ENCODE peak calls at places on chromosomes 7 and 10, in five cellular contexts. One of them, this sample, is unnamed.

GRCh38 chr10:70656489-70656888 is 15.8 kb upstream of the ADAMTS14 start:
- DNase-seq in upper lobe of right lung: peak
- DNase-seq in CD8-positive, alpha-beta T cell: no peak
- DNase-seq in osteocyte: peak
- DNase-seq in AG04449: peak
- DNase-seq in this sample: no peak

GRCh38 chr10:35563266-35563891 is 41.8 kb upstream of the GJD4 start:
- DNase-seq in osteocyte: peak
- DNase-seq in upper lobe of right lung: peak
- DNase-seq in AG04449: no peak
- DNase-seq in CD8-positive, alpha-beta T cell: peak
- DNase-seq in this sample: no peak

GRCh38 chr7:127487381-127487780 is 94.9 kb upstream of the ZNF800 start:
- DNase-seq in AG04449: no peak
- DNase-seq in CD8-positive, alpha-beta T cell: no peak
- DNase-seq in upper lobe of right lung: no peak
- DNase-seq in osteocyte: no peak
- DNase-seq in this sample: no peak

GRCh38 chr10:98446121-98446655 is 547 bp downstream of the HPS1 start:
- DNase-seq in CD8-positive, alpha-beta T cell: peak
- DNase-seq in AG04449: no peak
- DNase-seq in osteocyte: peak
- DNase-seq in upper lobe of right lung: peak
- DNase-seq in this sample: no peak

GRCh38 chr7:136009488-136010079 is 32.4 kb upstream of the MTPN start:
- DNase-seq in upper lobe of right lung: no peak
- DNase-seq in CD8-positive, alpha-beta T cell: no peak
- DNase-seq in osteocyte: no peak
- DNase-seq in AG04449: no peak
- DNase-seq in this sample: no peak

GRCh38 chr10:31774291-31774900 is 154.2 kb downstream of the ARHGAP12 start:
- DNase-seq in osteocyte: no peak
- DNase-seq in CD8-positive, alpha-beta T cell: no peak
- DNase-seq in upper lobe of right lung: no peak
- DNase-seq in AG04449: no peak
- DNase-seq in this sample: no peak

GRCh38 chr10:131166486-131166885 is 145.0 kb downstream of the TCERG1L start:
- DNase-seq in CD8-positive, alpha-beta T cell: no peak
- DNase-seq in upper lobe of right lung: peak
- DNase-seq in AG04449: no peak
- DNase-seq in osteocyte: peak
- DNase-seq in this sample: no peak

GRCh38 chr7:73838642-73839041 is 3.7 kb downstream of the METTL27 start:
- DNase-seq in AG04449: no peak
- DNase-seq in osteocyte: no peak
- DNase-seq in upper lobe of right lung: no peak
- DNase-seq in CD8-positive, alpha-beta T cell: no peak
- DNase-seq in this sample: no peak

GRCh38 chr7:138555684-138556083 is 95.6 kb downstream of the TRIM24 start:
- DNase-seq in CD8-positive, alpha-beta T cell: no peak
- DNase-seq in osteocyte: no peak
- DNase-seq in upper lobe of right lung: no peak
- DNase-seq in AG04449: no peak
- DNase-seq in this sample: no peak

DNA sequence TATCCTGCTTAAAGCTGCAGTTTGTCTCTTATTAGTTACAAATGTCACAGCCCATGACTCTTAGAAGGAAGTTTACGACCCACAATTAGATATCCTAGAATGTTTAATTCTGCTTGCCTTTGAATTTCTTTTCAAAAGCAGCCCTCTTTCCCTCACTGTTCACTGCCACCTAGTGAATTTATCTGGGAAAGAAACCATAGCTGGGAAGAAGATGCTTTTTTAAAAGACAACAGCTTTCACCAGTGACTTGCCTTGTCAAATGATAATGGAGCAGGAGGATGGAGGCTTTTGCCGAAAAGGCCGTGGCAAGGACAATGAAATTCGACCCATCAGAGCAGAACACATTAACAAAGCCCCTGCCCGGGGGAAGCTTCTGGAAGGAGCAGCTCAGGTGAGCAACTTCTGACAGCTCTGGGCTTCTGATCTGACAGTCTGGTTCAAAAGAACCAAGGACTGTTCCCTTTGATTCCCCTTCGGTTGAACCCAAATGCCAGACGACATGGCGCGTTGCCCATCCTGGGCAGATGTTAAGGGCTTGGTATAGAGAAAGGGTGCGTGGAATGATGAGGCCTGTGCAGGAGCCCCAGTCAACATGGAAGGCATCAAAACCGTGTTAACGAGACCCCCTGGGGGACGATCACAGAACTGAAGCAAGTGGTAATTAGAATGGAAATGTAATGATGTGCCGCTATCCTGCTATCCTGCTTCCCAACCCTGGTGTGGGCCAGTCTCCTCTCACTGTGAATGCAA is 236.8 kb downstream of the FRMD4A start:
- DNase-seq in AG04449: no peak
- DNase-seq in upper lobe of right lung: no peak
- DNase-seq in CD8-positive, alpha-beta T cell: no peak
- DNase-seq in osteocyte: no peak
- DNase-seq in this sample: no peak
- TF ChIP-seq CTCF in AG04449: peak
- TF ChIP-seq CTCF in upper lobe of right lung: peak
- TF ChIP-seq CTCF in CD8-positive, alpha-beta T cell: peak
- TF ChIP-seq CTCF in osteocyte: peak
- TF ChIP-seq CTCF in this sample: no peak

GRCh38 chr10:1100691-1101368 is 44.6 kb downstream of the WDR37 start:
- DNase-seq in upper lobe of right lung: no peak
- DNase-seq in CD8-positive, alpha-beta T cell: no peak
- DNase-seq in AG04449: no peak
- DNase-seq in osteocyte: no peak
- DNase-seq in this sample: no peak
- TF ChIP-seq CTCF in upper lobe of right lung: no peak
- TF ChIP-seq CTCF in CD8-positive, alpha-beta T cell: no peak
- TF ChIP-seq CTCF in AG04449: no peak
- TF ChIP-seq CTCF in osteocyte: peak
- TF ChIP-seq CTCF in this sample: no peak

DNA sequence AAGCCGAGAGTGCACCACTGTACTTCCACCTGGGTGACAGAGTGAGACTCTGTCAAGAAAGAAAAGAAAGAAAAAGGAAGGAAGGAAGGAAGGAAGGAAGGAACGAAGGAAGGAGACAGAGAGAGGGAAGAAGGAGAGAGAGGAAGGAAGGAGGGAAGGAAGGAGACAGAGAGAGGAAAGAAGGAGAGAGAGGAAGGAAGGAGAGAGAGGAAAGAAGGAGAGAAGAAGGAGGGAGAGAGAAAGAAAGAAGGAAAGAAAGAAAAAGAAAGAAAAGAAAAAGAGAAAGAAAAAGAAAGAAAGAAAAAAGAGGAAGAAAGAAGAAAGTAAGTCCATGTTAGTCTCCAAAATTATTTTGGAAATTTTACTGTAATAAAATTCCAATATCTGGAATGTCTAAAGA is 33.4 kb upstream of the RSBN1L start:
- DNase-seq in osteocyte: no peak
- DNase-seq in upper lobe of right lung: no peak
- DNase-seq in CD8-positive, alpha-beta T cell: no peak
- DNase-seq in AG04449: no peak
- DNase-seq in this sample: no peak
- TF ChIP-seq CTCF in osteocyte: no peak
- TF ChIP-seq CTCF in upper lobe of right lung: no peak
- TF ChIP-seq CTCF in CD8-positive, alpha-beta T cell: no peak
- TF ChIP-seq CTCF in AG04449: no peak
- TF ChIP-seq CTCF in this sample: no peak

GRCh38 chr10:77713506-77714280 is 76.1 kb upstream of the KCNMA1 start:
- DNase-seq in upper lobe of right lung: no peak
- DNase-seq in AG04449: no peak
- DNase-seq in CD8-positive, alpha-beta T cell: no peak
- DNase-seq in osteocyte: peak
- DNase-seq in this sample: no peak
- TF ChIP-seq CTCF in upper lobe of right lung: no peak
- TF ChIP-seq CTCF in AG04449: no peak
- TF ChIP-seq CTCF in CD8-positive, alpha-beta T cell: no peak
- TF ChIP-seq CTCF in osteocyte: no peak
- TF ChIP-seq CTCF in this sample: no peak

DNA sequence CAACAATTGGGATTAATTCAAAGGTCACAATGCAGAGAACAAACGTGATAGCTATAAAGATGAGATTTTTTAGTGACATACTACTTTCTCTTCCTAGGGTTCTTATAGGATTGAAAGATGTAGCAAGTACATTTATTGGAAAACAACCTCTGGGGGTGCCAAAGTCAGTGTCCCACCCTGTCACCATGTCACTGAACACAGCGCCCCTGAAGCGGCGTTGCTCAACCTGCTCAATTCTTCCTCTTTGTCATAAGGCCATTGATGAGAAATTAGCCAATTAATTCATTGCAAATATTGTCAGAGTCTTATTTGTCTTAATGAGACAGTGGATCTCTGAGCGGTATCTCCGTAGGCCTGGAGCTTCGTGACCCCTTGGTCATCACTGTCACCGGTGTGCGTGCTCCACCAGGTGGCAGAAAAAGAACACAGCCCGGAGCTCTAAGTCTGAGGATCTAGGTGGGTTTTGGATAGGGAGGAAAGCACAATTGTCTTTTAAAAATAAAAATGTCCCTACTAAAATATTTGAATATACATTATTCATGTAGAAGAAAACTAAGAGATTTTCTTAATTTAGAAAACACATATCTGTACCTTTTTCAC is 362.6 kb downstream of the PAXIP1 start:
- DNase-seq in AG04449: no peak
- DNase-seq in upper lobe of right lung: no peak
- DNase-seq in osteocyte: no peak
- DNase-seq in CD8-positive, alpha-beta T cell: no peak
- DNase-seq in this sample: no peak
- TF ChIP-seq CTCF in AG04449: no peak
- TF ChIP-seq CTCF in upper lobe of right lung: no peak
- TF ChIP-seq CTCF in osteocyte: no peak
- TF ChIP-seq CTCF in CD8-positive, alpha-beta T cell: no peak
- TF ChIP-seq CTCF in this sample: no peak

GRCh38 chr7:962401-963081 is 8.1 kb upstream of the ADAP1 start:
- DNase-seq in osteocyte: no peak
- DNase-seq in AG04449: no peak
- DNase-seq in CD8-positive, alpha-beta T cell: no peak
- DNase-seq in upper lobe of right lung: peak
- DNase-seq in this sample: no peak

GRCh38 chr7:963236-964078 is 9.0 kb upstream of the ADAP1 start:
- DNase-seq in osteocyte: no peak
- DNase-seq in upper lobe of right lung: peak
- DNase-seq in AG04449: no peak
- DNase-seq in CD8-positive, alpha-beta T cell: no peak
- DNase-seq in this sample: no peak

GRCh38 chr7:966291-967069 is 8.9 kb downstream of the COX19 start:
- DNase-seq in upper lobe of right lung: no peak
- DNase-seq in AG04449: no peak
- DNase-seq in CD8-positive, alpha-beta T cell: no peak
- DNase-seq in osteocyte: no peak
- DNase-seq in this sample: no peak

GRCh38 chr7:961546-962400 is 7.3 kb upstream of the ADAP1 start:
- DNase-seq in AG04449: no peak
- DNase-seq in CD8-positive, alpha-beta T cell: no peak
- DNase-seq in osteocyte: no peak
- DNase-seq in upper lobe of right lung: peak
- DNase-seq in this sample: no peak

GRCh38 chr7:964401-965231 is 10.1 kb upstream of the ADAP1 start:
- DNase-seq in osteocyte: no peak
- DNase-seq in CD8-positive, alpha-beta T cell: no peak
- DNase-seq in upper lobe of right lung: peak
- DNase-seq in AG04449: no peak
- DNase-seq in this sample: no peak
- TF ChIP-seq CTCF in osteocyte: peak
- TF ChIP-seq CTCF in CD8-positive, alpha-beta T cell: no peak
- TF ChIP-seq CTCF in upper lobe of right lung: no peak
- TF ChIP-seq CTCF in AG04449: no peak
- TF ChIP-seq CTCF in this sample: no peak

This sample was measured in omental fat pad.